ENCODE peak calls at places on chromosomes 11 and 22, in five cellular contexts. S is hippocampal formation; P is A549; X is Right ventricle myocardium superior; Z is stimulated activated CD4-positive, alpha-beta T cell treated with anti-CD3 and anti-CD28 coated beads, Interleukin-2, amount 100 ng/mL, for 24 hours. M is an unnamed sample.

GRCh38 chr11:48005133-48005532 is 24.8 kb downstream of the PTPRJ start:
- DNase-seq in S (no peak), P (no peak), X (no peak), Z (peak), M (no peak)

GRCh38 chr11:57072640-57073039 is 83.9 kb downstream of the OR5AK2 start:
- DNase-seq in S (no peak), P (peak), X (no peak), Z (no peak), M (no peak)

GRCh38 chr11:119479685-119480275 is 56.8 kb upstream of the THY1 start:
- DNase-seq in S (no peak), P (peak), X (no peak), Z (no peak), M (no peak)

GRCh38 chr11:2122222-2122906 is 16.8 kb downstream of the IGF2 start:
- DNase-seq in S (no peak), P (no peak), X (peak), Z (no peak), M (no peak)

GRCh38 chr11:1119282-1120146 is 38.2 kb upstream of the MUC5AC start:
- DNase-seq in S (no peak), P (no peak), X (no peak), Z (no peak), M (no peak)

GRCh38 chr11:833114-833791 is 501 bp downstream of the CD151 start:
- DNase-seq in S (no peak), P (no peak), X (peak), Z (no peak), M (no peak)

GRCh38 chr11:38788591-38788990 is 2190.6 kb upstream of the RAG2 start:
- DNase-seq in S (no peak), P (no peak), X (no peak), Z (no peak), M (no peak)

GRCh38 chr11:78532991-78533861 is 41.4 kb downstream of the NARS2 start:
- DNase-seq in S (no peak), P (no peak), X (no peak), Z (no peak), M (no peak)

GRCh38 chr11:120774591-120775386 is 249.1 kb upstream of the TBCEL start:
- DNase-seq in S (no peak), P (no peak), X (no peak), Z (no peak), M (no peak)

GRCh38 chr11:100637706-100638105 is 49.4 kb upstream of the ARHGAP42 start:
- DNase-seq in S (no peak), P (no peak), X (no peak), Z (no peak), M (no peak)

GRCh38 chr22:19446603-19447387 is 716 bp downstream of the C22orf39 start:
- DNase-seq in S (no peak), P (peak), X (no peak), Z (no peak), M (no peak)

GRCh38 chr11:34552270-34552669 is 38.7 kb upstream of the ELF5 start:
- DNase-seq in S (peak), P (no peak), X (no peak), Z (no peak), M (no peak)

GRCh38 chr11:17734418-17734911 is at the start of gene KCNC1:
- DNase-seq in S (no peak), P (peak), X (peak), Z (peak), M (no peak)

GRCh38 chr22:36417281-36417686 is 29.5 kb upstream of the MYH9 start:
- DNase-seq in S (no peak), P (no peak), X (no peak), Z (no peak), M (peak)

M was measured in prostate gland.